ENCODE peak calls at places on chromosomes 6 and 20, in six cellular contexts. E is prostate gland; K is osteocyte; J is AG04450; U is CD8-positive, alpha-beta T cell; Q is mammary epithelial cell. L is an unnamed sample.

GRCh38 chr6:82331031-82331773 is 32.4 kb upstream of the TPBG start:
- DNase-seq in E (no peak), K (no peak), J (peak; percentile 13), U (no peak), Q (peak; percentile 92), L (peak; percentile 95)

GRCh38 chr20:35578469-35578868 is 36.6 kb downstream of the ERGIC3 start:
- DNase-seq in E (no peak), K (no peak), J (no peak), U (no peak), Q (no peak), L (peak; percentile 35)

GRCh38 chr6:100809346-100809745 is 71.8 kb downstream of the ASCC3 start:
- DNase-seq in E (no peak), K (no peak), J (no peak), U (no peak), Q (no peak), L (no peak)

GRCh38 chr20:50343125-50343489 is 152.5 kb downstream of the CEBPB start:
- DNase-seq in E (no peak), K (no peak), J (no peak), U (no peak), Q (no peak), L (no peak)

GRCh38 chr6:131112252-131112651 is 23.0 kb upstream of the AKAP7 start:
- DNase-seq in E (no peak), K (no peak), J (no peak), U (no peak), Q (no peak), L (no peak)

GRCh38 chr20:34834459-34834893 is 9.0 kb upstream of the NCOA6 start:
- DNase-seq in E (no peak), K (no peak), J (no peak), U (no peak), Q (peak; percentile 16), L (peak; percentile 47)

GRCh38 chr6:125746731-125747588 is 2.5 kb upstream of the HEY2 start:
- DNase-seq in E (peak; percentile 21), K (no peak), J (no peak), U (peak; percentile 35), Q (peak; percentile 14), L (peak; percentile 33)

GRCh38 chr20:62339647-62340062 is 27.5 kb downstream of the LAMA5 start:
- DNase-seq in E (no peak), K (no peak), J (no peak), U (no peak), Q (no peak), L (no peak)

GRCh38 chr20:38001173-38001875 is 31.9 kb downstream of the TTI1 start:
- DNase-seq in E (no peak), K (no peak), J (peak; percentile 37), U (no peak), Q (peak; percentile 64), L (peak; percentile 78)

GRCh38 chr6:152068622-152069261 is 261.3 kb downstream of the ESR1 start:
- DNase-seq in E (no peak), K (no peak), J (no peak), U (no peak), Q (no peak), L (peak; percentile 46)

GRCh38 chr6:131199568-131200272 is 64.5 kb downstream of the AKAP7 start:
- DNase-seq in E (no peak), K (no peak), J (no peak), U (peak; percentile 53), Q (peak; percentile 55), L (peak; percentile 72)

GRCh38 chr6:132259070-132259469 is 142.2 kb downstream of the MOXD1 start:
- DNase-seq in E (no peak), K (no peak), J (no peak), U (no peak), Q (peak; percentile 12), L (peak; percentile 46)

GRCh38 chr6:140566706-140567330 is 1192.4 kb upstream of the CITED2 start:
- DNase-seq in E (no peak), K (no peak), J (no peak), U (no peak), Q (peak; percentile 55), L (peak; percentile 57)

GRCh38 chr6:33427585-33428218 is 7.8 kb downstream of the SYNGAP1 start:
- DNase-seq in E (peak; percentile 55), K (no peak), J (no peak), U (peak; percentile 29), Q (no peak), L (peak; percentile 19)
- TF ChIP-seq CTCF in E (peak; percentile 7), K (no peak), J (no peak), U (no peak), Q (no peak), L (no peak)

GRCh38 chr6:50381106-50381415 is 331.3 kb upstream of the DEFB112 start:
- DNase-seq in E (no peak), K (no peak), J (no peak), U (no peak), Q (no peak), L (no peak)

DNA sequence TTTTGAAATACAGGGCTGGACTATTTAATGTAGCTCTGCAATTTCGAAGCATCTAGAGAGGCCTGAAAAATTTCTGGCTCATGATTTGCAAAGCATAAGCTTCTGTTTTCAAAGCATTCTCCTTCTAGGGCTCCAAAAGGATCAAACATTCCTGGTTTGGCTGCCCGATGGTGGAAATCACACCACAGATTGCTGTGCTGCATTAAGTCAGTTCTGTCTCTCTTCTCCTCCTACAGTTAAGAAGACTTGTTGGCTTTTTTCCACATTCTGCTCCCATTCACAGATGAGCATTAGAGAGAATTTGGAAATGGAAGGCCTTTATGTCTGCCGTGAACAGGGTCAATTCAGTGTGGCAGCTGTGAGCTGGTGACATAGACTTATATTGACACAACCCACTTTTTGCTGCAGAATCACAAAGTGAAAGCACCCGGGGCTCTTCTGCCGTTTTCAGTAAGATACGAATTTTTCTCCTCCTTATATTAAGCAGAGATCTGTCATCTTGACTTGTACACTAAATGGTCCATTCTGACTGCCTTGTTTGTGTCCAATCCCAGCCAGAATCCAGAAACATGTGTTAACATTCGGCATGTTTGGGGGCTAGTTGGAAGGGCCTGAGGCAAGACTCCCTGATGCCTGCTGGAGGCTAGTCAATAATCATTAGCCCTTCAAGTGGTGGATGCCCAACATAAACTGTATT is 330.8 kb upstream of the DEFB112 start:
- DNase-seq in E (no peak), K (no peak), J (no peak), U (no peak), Q (no peak), L (no peak)
- TF ChIP-seq CTCF in E (no peak), K (no peak), J (no peak), U (no peak), Q (no peak), L (no peak)

GRCh38 chr20:46400828-46401477 is 5.5 kb downstream of the ELMO2 start:
- DNase-seq in E (no peak), K (no peak), J (no peak), U (no peak), Q (no peak), L (peak; percentile 15)
- TF ChIP-seq CTCF in E (no peak), K (no peak), J (no peak), U (no peak), Q (no peak), L (no peak)

DNA sequence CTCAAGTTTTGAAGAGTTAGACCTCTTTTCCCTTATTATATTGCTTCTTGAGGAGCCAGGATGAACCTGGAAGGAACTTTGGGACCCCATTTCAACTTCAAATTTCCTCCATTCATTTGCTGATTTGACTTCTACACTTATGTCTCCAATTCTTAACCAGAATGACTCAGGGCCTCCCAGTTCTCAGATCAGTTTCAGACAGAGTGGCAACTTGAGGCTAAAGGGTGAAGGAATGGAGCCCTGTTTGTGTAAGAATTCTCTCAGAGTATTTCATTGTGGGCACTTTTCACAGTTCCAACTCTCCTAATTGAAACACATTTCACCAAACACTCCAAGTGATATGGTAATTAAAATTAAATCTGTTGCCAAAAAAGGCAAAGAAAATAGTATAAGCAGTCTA is 109.0 kb upstream of the FLRT3 start:
- DNase-seq in E (no peak), K (no peak), J (no peak), U (no peak), Q (no peak), L (no peak)
- TF ChIP-seq CTCF in E (no peak), K (no peak), J (no peak), U (no peak), Q (no peak), L (no peak)

DNA sequence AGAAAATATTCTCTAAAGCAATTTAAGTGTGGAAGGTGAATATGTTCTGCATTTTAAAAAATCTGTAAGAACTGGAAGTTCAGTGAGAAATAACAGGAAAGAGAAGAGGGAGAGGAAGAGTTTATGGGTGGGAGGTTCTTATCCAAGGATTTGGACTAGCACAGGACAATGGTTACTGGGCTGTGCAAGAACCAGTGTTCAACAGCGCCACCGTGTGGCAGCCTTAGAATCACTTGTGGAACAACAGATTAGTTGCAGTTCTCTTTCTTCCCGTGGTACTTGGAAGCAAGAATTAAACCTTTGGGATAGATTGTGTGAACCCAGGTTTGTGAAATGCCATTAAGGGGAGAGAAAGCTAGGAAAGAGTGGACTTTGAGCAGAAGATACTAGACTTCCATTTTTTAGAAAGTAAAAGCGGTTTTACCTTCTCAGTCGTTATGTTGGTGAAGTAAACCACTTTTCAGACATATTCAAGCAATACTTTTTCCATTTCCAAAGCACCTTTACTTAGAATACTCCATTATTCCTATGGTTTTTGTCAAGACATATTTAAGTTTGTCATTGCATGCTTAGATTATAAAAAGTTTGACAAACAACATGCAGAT is 436.7 kb downstream of the RNF144B start:
- DNase-seq in E (no peak), K (no peak), J (no peak), U (no peak), Q (peak; percentile 28), L (peak; percentile 59)
- TF ChIP-seq CTCF in E (no peak), K (peak; percentile 50), J (peak; percentile 44), U (peak; percentile 43), Q (peak; percentile 67), L (peak; percentile 66)

GRCh38 chr6:148743476-148743875 is 3.4 kb upstream of the UST start:
- DNase-seq in E (no peak), K (no peak), J (no peak), U (no peak), Q (no peak), L (no peak)

GRCh38 chr6:148747493-148748160 is 797 bp downstream of the UST start:
- DNase-seq in E (peak; percentile 58), K (peak; percentile 86), J (no peak), U (peak; percentile 35), Q (peak; percentile 68), L (peak; percentile 51)

GRCh38 chr6:148747145-148747492 is 289 bp downstream of the UST start:
- DNase-seq in E (peak; percentile 31), K (peak; percentile 88), J (no peak), U (no peak), Q (peak; percentile 56), L (no peak)

GRCh38 chr6:148745926-148746325 is 904 bp upstream of the UST start:
- DNase-seq in E (no peak), K (no peak), J (no peak), U (no peak), Q (peak; percentile 23), L (peak; percentile 54)

DNA sequence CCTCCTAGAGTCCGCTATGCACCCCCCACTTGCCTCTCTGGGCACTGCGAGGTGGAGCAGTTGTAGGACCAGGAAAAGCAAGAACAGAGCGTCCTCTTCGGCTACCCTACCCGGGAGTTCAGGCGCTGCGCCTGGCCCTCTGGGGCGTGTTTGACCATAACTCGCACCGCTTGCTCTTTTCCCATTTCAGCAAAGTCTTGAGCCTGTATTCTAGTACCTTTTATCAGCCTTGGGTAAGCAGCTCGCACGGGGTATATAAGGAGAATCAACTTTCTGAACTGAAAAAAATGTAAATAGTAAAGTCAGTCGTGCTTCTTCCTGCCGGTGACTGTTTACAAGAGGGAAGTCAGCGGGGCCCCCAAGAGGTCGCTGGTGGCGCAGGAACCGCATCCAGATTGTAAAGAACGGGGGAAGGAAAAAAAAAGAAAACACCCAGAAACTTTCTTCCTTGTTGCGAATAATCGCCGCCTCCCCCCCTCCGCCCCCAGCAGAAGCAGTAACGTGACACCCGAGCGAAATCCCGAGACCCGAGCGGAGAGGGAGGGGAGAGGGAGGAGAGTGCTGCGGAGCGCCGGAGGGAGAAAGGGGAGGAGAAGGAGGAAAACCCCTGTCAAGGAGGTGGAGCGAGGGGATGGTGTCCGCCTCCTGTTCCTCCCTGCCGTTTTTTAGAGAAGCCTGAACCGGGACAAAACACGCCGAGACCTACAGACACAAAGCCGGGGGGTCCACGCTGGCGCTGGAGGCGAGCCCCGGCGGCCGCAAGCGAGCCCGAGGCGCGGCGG is at the start of gene UST:
- DNase-seq in E (peak; percentile 87), K (peak; percentile 95), J (peak; percentile 92), U (peak; percentile 48), Q (peak; percentile 88), L (peak; percentile 85)
- TF ChIP-seq CTCF in E (peak; percentile 41), K (peak; percentile 59), J (peak; percentile 40), U (peak; percentile 57), Q (peak; percentile 66), L (peak; percentile 54)